ENCODE peak calls at places on chromosomes 13 and 19, in ten cellular contexts. L is Panc1, X is HCT116, N is prostate gland, M is SK-N-SH, A is transverse colon, H is breast epithelium, O is suprapubic skin, K is K562, W is H1. R is an unnamed sample. For H3K9me3, the result is how much of the 10 kb centered on the place peaks cover.

GRCh38 chr19:35713904-35714440 is 3.8 kb upstream of the KMT2B start:
- DNase-seq in H (no peak), W (no peak), A (no peak), M (no peak), K (no peak), X (no peak), N (no peak), O (no peak), L (no peak), R (no peak)

GRCh38 chr13:23020246-23020843 is 160.4 kb upstream of the SGCG start:
- DNase-seq in X (peak), M (peak), L (peak), A (peak), O (no peak), N (peak), H (peak), W (peak), K (peak), R (peak)

GRCh38 chr13:25371608-25372274 is at the start of gene ATP8A2:
- DNase-seq in A (no peak), M (peak), O (no peak), W (peak), K (peak), H (no peak), N (no peak), X (no peak), L (no peak), R (no peak)

GRCh38 chr19:43784981-43785808 is 4.4 kb upstream of the KCNN4 start:
- DNase-seq in H (peak), A (peak), W (peak), X (peak), K (peak), L (peak), O (no peak), M (peak), N (peak), R (peak)

GRCh38 chr13:38730332-38730731 is 43.5 kb downstream of the FREM2 start:
- DNase-seq in O (no peak), N (no peak), X (no peak), K (no peak), A (no peak), H (no peak), M (no peak), L (no peak), W (no peak), R (no peak)

GRCh38 chr13:36192166-36192565 is 22.2 kb downstream of the SOHLH2 start:
- DNase-seq in O (no peak), K (no peak), W (no peak), H (no peak), X (no peak), N (no peak), M (no peak), A (no peak), L (no peak), R (no peak)

GRCh38 chr13:59744747-59745394 is 418.9 kb downstream of the DIAPH3 start:
- DNase-seq in M (no peak), L (no peak), X (no peak), K (no peak), O (no peak), H (no peak), A (no peak), N (no peak), W (no peak), R (no peak)

GRCh38 chr19:17777840-17778620 is 16.9 kb upstream of the B3GNT3 start:
- DNase-seq in N (no peak), W (peak), L (no peak), O (no peak), A (peak), X (peak), K (peak), H (peak), M (peak), R (peak)

GRCh38 chr13:27923794-27924528 is 4.2 kb downstream of the PDX1 start:
- DNase-seq in X (no peak), W (peak), L (no peak), N (no peak), A (no peak), O (no peak), K (no peak), M (no peak), H (no peak), R (no peak)

GRCh38 chr19:7792286-7792685 is 29.2 kb downstream of the CLEC4M start:
- DNase-seq in A (no peak), X (no peak), N (no peak), H (no peak), O (no peak), K (no peak), L (no peak), W (no peak), M (no peak), R (no peak)

GRCh38 chr13:97385854-97386253 is 48.1 kb upstream of the RAP2A start:
- DNase-seq in L (no peak), W (no peak), N (no peak), O (no peak), H (no peak), X (no peak), A (no peak), M (no peak), K (no peak), R (no peak)

GRCh38 chr13:30396434-30397075 is 25.7 kb upstream of the UBE2L5 start:
- DNase-seq in K (no peak), A (no peak), L (no peak), H (no peak), M (no peak), X (no peak), N (no peak), W (no peak), O (no peak), R (no peak)

GRCh38 chr13:19592657-19593175 is 31.4 kb upstream of the TPTE2 start:
- DNase-seq in O (no peak), K (no peak), A (no peak), M (no peak), N (no peak), X (no peak), W (no peak), H (no peak), L (no peak), R (no peak)

GRCh38 chr13:106680796-106681482 is 113.0 kb upstream of the ARGLU1 start:
- DNase-seq in L (no peak), M (no peak), W (no peak), O (no peak), A (no peak), N (no peak), H (no peak), K (no peak), X (no peak), R (no peak)

GRCh38 chr13:77300176-77301141 is 26.4 kb downstream of the MYCBP2 start:
- DNase-seq in N (no peak), L (no peak), H (no peak), A (no peak), K (peak), W (no peak), M (no peak), O (no peak), X (no peak), R (no peak)

GRCh38 chr13:62747152-62747551 is 1331.5 kb upstream of the PCDH20 start:
- DNase-seq in O (no peak), N (no peak), L (no peak), M (no peak), X (no peak), W (no peak), A (no peak), H (no peak), K (no peak), R (no peak)

GRCh38 chr13:41601718-41602445 is 144.5 kb downstream of the RGCC start:
- DNase-seq in W (no peak), A (no peak), N (no peak), O (no peak), X (no peak), H (no peak), K (no peak), M (no peak), L (no peak), R (no peak)

GRCh38 chr19:35251456-35251855 is 2.7 kb downstream of the LSR start:
- DNase-seq in O (peak), N (no peak), M (no peak), L (no peak), X (no peak), H (no peak), A (no peak), W (peak), K (no peak), R (no peak)

GRCh38 chr19:43422689-43423066 is 8.0 kb downstream of the TEX101 start:
- DNase-seq in N (no peak), M (no peak), H (no peak), O (no peak), L (no peak), A (no peak), X (no peak), W (no peak), K (no peak), R (no peak)

GRCh38 chr13:66581691-66582090 is 648.4 kb downstream of the PCDH9 start:
- DNase-seq in X (no peak), A (no peak), H (no peak), N (no peak), L (no peak), M (no peak), K (no peak), W (no peak), O (no peak), R (no peak)

GRCh38 chr19:15107056-15108010 is at the start of gene SYDE1:
- DNase-seq in X (no peak), H (peak), A (no peak), O (no peak), W (peak), L (no peak), M (peak), N (no peak), K (no peak), R (no peak)

GRCh38 chr19:44643605-44644390 is at the start of gene PVR:
- DNase-seq in X (no peak), M (peak), N (peak), L (peak), A (peak), W (peak), O (no peak), H (peak), K (peak), R (peak)

GRCh38 chr19:47598407-47599349 is 10.3 kb upstream of the BICRA start:
- DNase-seq in K (no peak), A (peak), H (peak), L (peak), W (peak), M (no peak), N (peak), O (no peak), X (peak), R (peak)

GRCh38 chr13:44819245-44819644 is 170.0 kb downstream of the NUFIP1 start:
- DNase-seq in X (peak), N (no peak), K (no peak), A (no peak), O (no peak), H (no peak), W (no peak), M (no peak), L (peak), R (no peak)

DNA sequence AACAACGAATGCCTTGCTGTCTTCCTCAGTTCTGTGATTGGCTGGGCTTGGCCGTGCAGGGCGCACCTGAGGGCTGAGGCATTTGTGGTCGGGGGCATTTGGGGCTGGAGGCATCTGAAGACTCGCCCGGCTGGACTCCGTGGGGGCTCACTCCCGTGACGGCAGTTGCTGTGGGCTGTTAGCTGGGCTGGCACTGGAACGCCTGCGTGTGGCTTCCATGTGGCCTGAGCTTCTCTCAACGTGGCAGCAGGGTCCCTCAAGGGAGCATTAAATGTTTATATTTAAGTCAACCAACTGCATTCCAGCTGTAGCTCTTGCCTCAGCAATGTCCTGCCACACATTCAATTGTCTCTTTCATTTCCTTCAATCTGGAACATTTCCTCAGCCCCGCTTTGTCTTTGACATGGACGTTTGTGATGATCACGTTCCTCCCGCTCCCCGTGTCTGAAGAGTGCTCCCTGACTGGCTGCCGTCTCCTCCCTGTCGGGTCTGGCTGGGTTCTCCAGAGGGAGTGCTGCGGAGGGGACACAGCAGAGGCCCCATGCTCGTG is 21.0 kb downstream of the CCDC8 start:
- DNase-seq in N (no peak), A (no peak), W (no peak), O (no peak), K (no peak), X (no peak), L (no peak), M (no peak), H (no peak), R (no peak)
- TF ChIP-seq POLR2AphosphoS5 in N (no peak), A (no peak), W (no peak), O (no peak), K (no peak), X (no peak), L (no peak), M (no peak), H (no peak), R (no peak)

DNA sequence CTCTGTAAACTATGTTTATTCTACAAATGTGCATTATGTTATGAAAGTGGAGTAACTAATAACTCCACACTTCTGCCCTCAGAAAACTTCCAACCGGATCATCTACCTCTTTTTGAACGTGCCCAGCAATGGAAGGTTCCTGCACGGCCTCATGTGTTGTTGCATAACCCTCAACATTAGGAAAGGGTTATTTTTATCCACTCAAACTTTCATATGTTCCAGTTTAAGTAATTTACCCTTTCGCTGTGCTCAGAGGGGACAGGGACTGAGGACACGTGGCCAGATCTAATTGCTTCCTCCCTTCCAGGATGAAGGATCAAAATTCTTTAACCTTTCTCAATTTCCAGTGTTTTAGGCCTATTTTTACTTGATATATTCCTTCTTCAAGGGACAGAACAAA is 29.6 kb downstream of the IRS2 start:
- DNase-seq in O (no peak), A (no peak), H (no peak), M (no peak), L (no peak), K (no peak), W (no peak), X (no peak), N (no peak), R (no peak)
- H3K9me3 ChIP-seq in O (under half), A (under half), H (under half), M (under half), L (under half), K (under half), W (under half), X (under half), N (under half), R (under half)

GRCh38 chr19:1151037-1151716 is 22.9 kb downstream of the SBNO2 start:
- DNase-seq in K (no peak), L (no peak), W (no peak), O (no peak), H (no peak), X (no peak), A (no peak), N (no peak), M (no peak), R (no peak)
- TF ChIP-seq POLR2AphosphoS5 in K (no peak), L (no peak), W (no peak), O (no peak), H (no peak), X (no peak), A (peak), N (peak), M (no peak), R (peak)

GRCh38 chr13:112250788-112251445 is 125.2 kb upstream of the SPACA7 start:
- DNase-seq in K (no peak), N (no peak), L (no peak), H (no peak), A (no peak), O (no peak), X (no peak), M (no peak), W (peak), R (no peak)
- H3K9me3 ChIP-seq in K (under half), N (under half), L (under half), H (under half), A (under half), O (under half), X (under half), M (under half), W (under half), R (under half)

GRCh38 chr13:114304346-114305034 is 9.8 kb upstream of the CHAMP1 start:
- DNase-seq in W (no peak), X (no peak), N (no peak), H (no peak), A (no peak), K (no peak), M (no peak), O (no peak), L (no peak), R (peak)
- TF ChIP-seq POLR2AphosphoS5 in W (no peak), X (no peak), N (no peak), H (no peak), A (no peak), K (no peak), M (no peak), O (no peak), L (no peak), R (no peak)

DNA sequence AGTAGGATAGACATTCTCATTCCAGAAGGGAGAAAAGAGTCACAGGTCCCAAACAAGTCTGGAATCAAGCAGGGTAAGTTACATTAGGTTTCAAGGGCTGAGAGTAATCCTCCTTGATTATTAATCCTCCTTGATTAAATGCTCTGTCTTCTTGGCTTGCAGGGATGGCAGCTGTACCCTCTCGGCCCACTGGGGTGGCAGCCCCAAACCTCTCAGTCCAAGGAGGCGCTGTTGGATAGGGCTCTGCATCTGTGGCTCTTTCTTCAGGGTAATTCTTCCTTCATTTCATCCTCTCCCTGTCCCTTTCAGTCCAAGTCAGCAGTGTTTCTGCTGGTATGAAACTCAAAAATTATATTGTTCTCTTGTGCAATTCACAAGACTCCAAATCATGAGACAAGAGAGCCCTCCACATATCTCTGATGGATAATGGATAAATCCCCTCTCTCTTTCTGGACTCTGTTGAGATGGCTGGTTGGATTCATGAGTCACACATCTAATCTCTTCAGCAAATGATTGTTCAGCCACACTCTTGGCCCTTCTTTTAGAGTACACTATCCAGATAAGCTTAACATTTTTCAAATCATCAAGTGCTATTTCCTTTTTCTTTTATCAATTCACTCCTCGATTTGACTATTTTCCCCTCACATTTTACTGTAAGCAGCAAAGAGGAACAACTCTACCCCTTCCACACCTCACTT is 323.7 kb upstream of the HTR2A start:
- DNase-seq in K (no peak), N (no peak), H (no peak), O (no peak), A (no peak), M (no peak), W (no peak), L (no peak), X (no peak), R (no peak)
- H3K9me3 ChIP-seq in K (under half), N (under half), H (under half), O (under half), A (under half), M (under half), W (under half), L (under half), X (under half), R (under half)

GRCh38 chr13:46641274-46642081 is 88.5 kb downstream of the LRCH1 start:
- DNase-seq in L (no peak), H (no peak), K (no peak), O (no peak), X (no peak), N (no peak), A (no peak), W (no peak), M (no peak), R (peak)
- TF ChIP-seq POLR2AphosphoS5 in L (no peak), H (no peak), K (no peak), O (no peak), X (no peak), N (peak), A (no peak), W (no peak), M (no peak), R (no peak)

GRCh38 chr13:100378533-100378932 is 210.1 kb downstream of the GGACT start:
- DNase-seq in A (no peak), O (no peak), H (no peak), W (no peak), X (no peak), N (no peak), M (no peak), K (no peak), L (no peak), R (no peak)
- H3K9me3 ChIP-seq in A (under half), O (under half), H (under half), W (under half), X (under half), N (under half), M (under half), K (under half), L (under half), R (under half)

DNA sequence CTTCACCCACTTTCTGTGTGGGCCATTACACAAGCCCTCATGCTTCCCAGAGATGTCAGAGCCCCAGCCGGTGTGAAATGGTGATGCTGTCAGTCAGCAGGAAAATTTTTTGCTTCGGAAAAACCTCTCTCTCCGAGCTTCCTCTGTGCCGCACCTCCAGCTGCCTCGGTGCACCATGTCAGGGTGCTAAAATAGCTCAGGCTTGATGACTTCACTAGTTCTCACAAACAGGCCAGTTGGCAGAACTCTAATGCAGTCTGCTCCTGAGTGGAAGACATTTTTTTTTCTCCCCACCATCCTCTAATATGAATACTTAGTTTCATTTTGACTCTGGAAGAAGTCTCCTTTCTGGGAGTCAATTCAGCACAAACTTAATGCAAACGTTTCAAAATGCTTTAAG is 71.3 kb downstream of the KLF12 start:
- DNase-seq in M (no peak), X (no peak), H (no peak), A (peak), K (no peak), N (no peak), O (no peak), L (no peak), W (no peak), R (no peak)
- TF ChIP-seq POLR2AphosphoS5 in M (no peak), X (no peak), H (no peak), A (no peak), K (no peak), N (no peak), O (no peak), L (no peak), W (no peak), R (peak)